ENCODE peak calls at places on chromosome 18, in nine cellular contexts. H is SHP77 treated with DMSO at 0.1 percent for 48 hours; U is right cardiac atrium; T is mesothelial cell of epicardium; C is hepatic stellate cell; Q is A549; P is activated T-cell treated with anti-CD3 and anti-CD28 coated beads, Interleukin-2, amount 50 U/mL, for 24 hours; R is MG63; J is OCI-M1. X is an unnamed sample.

GRCh38 chr18:28684746-28685145 is 507.8 kb upstream of the CDH2 start:
- DNase-seq in H (no peak), U (no peak), T (no peak), C (no peak), Q (no peak), P (no peak), R (no peak), J (no peak), X (no peak)

GRCh38 chr18:58493516-58494253 is 135.2 kb downstream of the ALPK2 start:
- DNase-seq in H (peak; percentile 40), U (peak; percentile 86), T (peak; percentile 82), C (peak; percentile 84), Q (peak; percentile 75), P (peak; percentile 77), R (peak; percentile 64), J (peak; percentile 81), X (peak; percentile 73)

GRCh38 chr18:34942975-34943374 is 98.2 kb upstream of the MAPRE2 start:
- DNase-seq in H (no peak), U (no peak), T (no peak), C (no peak), Q (peak; percentile 24), P (no peak), R (no peak), J (no peak), X (no peak)

GRCh38 chr18:52813637-52814416 is 473.8 kb downstream of the DCC start:
- DNase-seq in H (no peak), U (no peak), T (no peak), C (no peak), Q (no peak), P (no peak), R (no peak), J (peak; percentile 3), X (no peak)

GRCh38 chr18:48319796-48320638 is 89.2 kb downstream of the ZBTB7C start:
- DNase-seq in H (peak; percentile 97), U (no peak), T (no peak), C (peak; percentile 44), Q (no peak), P (no peak), R (no peak), J (no peak), X (no peak)

GRCh38 chr18:63158676-63159291 is 160.8 kb downstream of the BCL2 start:
- DNase-seq in H (no peak), U (no peak), T (no peak), C (no peak), Q (no peak), P (peak; percentile 69), R (no peak), J (no peak), X (no peak)

GRCh38 chr18:41940506-41941215 is 14.4 kb upstream of the PIK3C3 start:
- DNase-seq in H (no peak), U (no peak), T (no peak), C (peak; percentile 52), Q (peak; percentile 14), P (no peak), R (no peak), J (no peak), X (no peak)

GRCh38 chr18:65671621-65672415 is 79.0 kb upstream of the CDH7 start:
- DNase-seq in H (no peak), U (no peak), T (no peak), C (no peak), Q (no peak), P (no peak), R (no peak), J (no peak), X (peak; percentile 69)

GRCh38 chr18:41639218-41639617 is 315.8 kb upstream of the PIK3C3 start:
- DNase-seq in H (no peak), U (no peak), T (no peak), C (no peak), Q (no peak), P (no peak), R (no peak), J (no peak), X (no peak)

GRCh38 chr18:350953-351572 is 83.2 kb upstream of the THOC1 start:
- DNase-seq in H (no peak), U (no peak), T (no peak), C (no peak), Q (no peak), P (no peak), R (no peak), J (no peak), X (no peak)

GRCh38 chr18:46477425-46478011 is 179.5 kb downstream of the LOXHD1 start:
- DNase-seq in H (no peak), U (no peak), T (no peak), C (no peak), Q (no peak), P (no peak), R (no peak), J (no peak), X (no peak)

GRCh38 chr18:74351354-74351753 is 35.7 kb downstream of the C18orf63 start:
- DNase-seq in H (no peak), U (no peak), T (no peak), C (peak; percentile 26), Q (no peak), P (no peak), R (peak; percentile 59), J (peak; percentile 38), X (no peak)

GRCh38 chr18:26547302-26548143 is 830 bp downstream of the KCTD1 start:
- DNase-seq in H (no peak), U (peak; percentile 90), T (peak; percentile 84), C (peak; percentile 49), Q (peak; percentile 85), P (peak; percentile 73), R (peak; percentile 52), J (no peak), X (peak; percentile 74)

GRCh38 chr18:3223356-3223755 is 3.6 kb upstream of the MYOM1 start:
- DNase-seq in H (no peak), U (no peak), T (no peak), C (no peak), Q (no peak), P (no peak), R (no peak), J (no peak), X (no peak)

GRCh38 chr18:9475643-9476580 is 599 bp downstream of the RALBP1 start:
- DNase-seq in H (no peak), U (no peak), T (peak; percentile 60), C (peak; percentile 21), Q (no peak), P (no peak), R (no peak), J (peak; percentile 79), X (no peak)

GRCh38 chr18:5073026-5073944 is 123.8 kb downstream of the AKAIN1 start:
- DNase-seq in H (peak; percentile 15), U (no peak), T (peak; percentile 38), C (peak; percentile 4), Q (peak; percentile 43), P (no peak), R (no peak), J (peak; percentile 63), X (peak; percentile 12)